ENCODE peak calls at places on chromosomes 7 and 10, in four cellular contexts. Q is K562, G is H1, I is SK-N-SH. Y is an unnamed sample.

GRCh38 chr10:129442866-129443265 is 24.2 kb upstream of the MGMT start:
- DNase-seq in Q (no peak), G (no peak), I (no peak), Y (no peak)

GRCh38 chr7:43522406-43523156 is 60.3 kb upstream of the STK17A start:
- DNase-seq in I (no peak), G (no peak), Q (no peak), Y (no peak)

GRCh38 chr10:132279873-132280645 is 27.7 kb downstream of the STK32C start:
- DNase-seq in G (no peak), I (no peak), Q (peak), Y (no peak)

GRCh38 chr7:44977956-44978355 is 859 bp downstream of the MYO1G start:
- DNase-seq in Q (no peak), G (no peak), I (no peak), Y (no peak)

GRCh38 chr7:74020396-74020795 is 7.6 kb upstream of the ELN start:
- DNase-seq in I (no peak), G (no peak), Q (no peak), Y (no peak)

GRCh38 chr10:122461367-122461728 is at the start of gene HTRA1:
- DNase-seq in G (no peak), I (peak), Q (no peak), Y (peak)

GRCh38 chr10:100569687-100570517 is 34.2 kb downstream of the HIF1AN start:
- DNase-seq in G (no peak), Q (peak), I (peak), Y (peak)

GRCh38 chr7:1650363-1651030 is 19.6 kb upstream of the ELFN1 start:
- DNase-seq in Q (no peak), I (peak), G (no peak), Y (no peak)

GRCh38 chr7:26508917-26509316 is 217.3 kb downstream of the SNX10 start:
- DNase-seq in Q (no peak), G (no peak), I (no peak), Y (no peak)

GRCh38 chr10:119726291-119727261 is 726 bp downstream of the INPP5F start:
- DNase-seq in I (peak), Q (peak), G (no peak), Y (peak)

GRCh38 chr7:4849390-4849789 is 12.4 kb downstream of the PAPOLB start:
- DNase-seq in Q (peak), G (no peak), I (peak), Y (peak)

GRCh38 chr7:134594877-134595276 is 46.0 kb downstream of the AKR1B15 start:
- DNase-seq in Q (no peak), I (no peak), G (no peak), Y (no peak)

GRCh38 chr10:94439275-94439861 is 37.0 kb downstream of the TBC1D12 start:
- DNase-seq in G (no peak), Q (no peak), I (no peak), Y (peak)

GRCh38 chr7:148367701-148368475 is 222.7 kb upstream of the C7orf33 start:
- DNase-seq in I (no peak), Q (no peak), G (no peak), Y (no peak)

GRCh38 chr10:5584895-5585516 is 60.2 kb downstream of the CALML3 start:
- DNase-seq in I (no peak), G (peak), Q (no peak), Y (no peak)

GRCh38 chr7:106187613-106188350 is 75.7 kb upstream of the SYPL1 start:
- DNase-seq in Q (no peak), G (no peak), I (no peak), Y (no peak)

GRCh38 chr10:316390-316789 is 181.1 kb downstream of the ZMYND11 start:
- DNase-seq in I (no peak), Q (no peak), G (no peak), Y (no peak)

GRCh38 chr7:134750083-134751062 is 29.1 kb upstream of the CALD1 start:
- DNase-seq in I (peak), G (peak), Q (peak), Y (peak)

GRCh38 chr7:47580175-47580701 is 1.7 kb downstream of the TNS3 start:
- DNase-seq in I (no peak), Q (no peak), G (no peak), Y (no peak)

GRCh38 chr7:120684463-120684862 is 173.5 kb downstream of the TSPAN12 start:
- DNase-seq in Q (no peak), I (no peak), G (no peak), Y (peak)

GRCh38 chr7:11579141-11579540 is 252.9 kb downstream of the THSD7A start:
- DNase-seq in G (no peak), Q (no peak), I (no peak), Y (no peak)

GRCh38 chr7:71835056-71835455 is 577.1 kb downstream of the CALN1 start:
- DNase-seq in G (no peak), Q (no peak), I (no peak), Y (no peak)

GRCh38 chr10:70311698-70312097 is 27.9 kb upstream of the NPFFR1 start:
- DNase-seq in I (no peak), Q (no peak), G (no peak), Y (no peak)

GRCh38 chr10:68348265-68348741 is 15.6 kb upstream of the PBLD start:
- DNase-seq in Q (peak), I (peak), G (no peak), Y (peak)

GRCh38 chr7:69624431-69624830 is 26.2 kb downstream of the AUTS2 start:
- DNase-seq in I (peak), G (no peak), Q (no peak), Y (no peak)

GRCh38 chr7:48176356-48176893 is 5.2 kb downstream of the ABCA13 start:
- DNase-seq in G (no peak), I (no peak), Q (no peak), Y (no peak)

GRCh38 chr7:152312316-152312715 is 123.5 kb downstream of the KMT2C start:
- DNase-seq in I (no peak), G (no peak), Q (no peak), Y (no peak)

GRCh38 chr7:16084370-16084769 is 337.0 kb downstream of the CRPPA start:
- DNase-seq in G (no peak), Q (no peak), I (no peak), Y (no peak)

GRCh38 chr7:36346260-36346831 is 43.3 kb upstream of the ANLN start:
- DNase-seq in Q (no peak), G (no peak), I (no peak), Y (no peak)

DNA sequence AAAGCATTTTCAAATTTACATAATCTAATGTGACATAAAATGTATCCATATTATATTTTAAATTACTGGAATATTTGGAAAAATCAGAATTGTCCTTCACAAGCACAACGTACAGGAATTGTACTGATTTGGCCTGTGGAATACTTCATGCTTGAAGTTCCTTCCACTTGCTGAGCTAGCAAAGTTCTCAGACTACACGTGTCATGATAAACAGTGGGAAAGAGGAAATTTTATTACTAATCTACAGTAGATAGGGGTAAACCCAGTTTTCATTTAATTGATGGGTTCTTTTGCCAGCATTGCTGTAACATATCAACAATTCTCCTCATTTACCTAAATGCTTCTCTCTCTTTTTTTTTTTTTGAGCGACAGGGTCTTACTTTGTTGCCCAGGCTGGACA is 45.6 kb upstream of the FIGNL1 start:
- DNase-seq in Q (no peak), I (no peak), G (no peak), Y (no peak)
- TF ChIP-seq TEAD4 in Q (no peak), I (no peak), G (no peak), Y (no peak)

DNA sequence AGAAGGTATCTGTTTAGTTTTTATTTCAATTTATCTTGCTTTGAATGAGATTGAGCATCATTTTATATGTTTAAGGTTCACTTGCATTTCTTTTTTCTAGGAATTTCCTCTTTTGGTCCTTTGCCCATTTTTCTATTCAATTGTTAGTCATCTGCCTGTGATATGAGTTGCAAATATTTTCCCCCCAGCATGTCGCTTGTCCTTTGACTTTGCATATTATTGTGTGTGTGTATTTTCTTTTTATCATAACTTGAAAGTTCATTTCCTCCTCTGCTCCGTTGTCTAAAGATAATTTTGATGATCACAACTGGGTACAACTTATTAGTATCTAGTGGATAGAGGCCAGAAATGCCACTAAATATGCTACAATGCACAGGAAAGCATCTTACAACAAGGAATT is 132.7 kb upstream of the MDFIC start:
- DNase-seq in Q (no peak), G (no peak), I (no peak), Y (no peak)
- TF ChIP-seq TEAD4 in Q (no peak), G (no peak), I (no peak), Y (no peak)

GRCh38 chr7:99624487-99624886 is 7.7 kb downstream of the ZSCAN25 start:
- DNase-seq in I (no peak), G (no peak), Q (no peak), Y (no peak)
- TF ChIP-seq TEAD4 in I (no peak), G (no peak), Q (no peak), Y (no peak)

GRCh38 chr10:62305813-62306212 is 37.2 kb upstream of the RTKN2 start:
- DNase-seq in G (no peak), Q (no peak), I (no peak), Y (no peak)
- TF ChIP-seq TEAD4 in G (no peak), Q (no peak), I (no peak), Y (no peak)

GRCh38 chr10:3564599-3564998 is 220.4 kb downstream of the KLF6 start:
- DNase-seq in G (no peak), I (no peak), Q (no peak), Y (no peak)
- TF ChIP-seq TEAD4 in G (no peak), I (no peak), Q (no peak), Y (no peak)